ENCODE peak calls at places on chromosomes 1 and 21, in ten cellular contexts. R is brain microvascular endothelial cell, I is spleen, C is thoracic aorta, G is cardiac fibroblast, D is choroid plexus epithelial cell, L is sigmoid colon, K is NB4, F is suprapubic skin, V is epithelial cell of esophagus. M is an unnamed sample.

GRCh38 chr1:168762473-168762872 is 33.5 kb upstream of the DPT start:
- DNase-seq in K (no peak), V (peak; percentile 13), I (no peak), D (no peak), C (no peak), F (no peak), G (no peak), L (no peak), R (no peak), M (no peak)

GRCh38 chr1:91559046-91559750 is 58.5 kb downstream of the CDC7 start:
- DNase-seq in V (no peak), R (no peak), K (no peak), L (no peak), F (no peak), G (no peak), D (no peak), I (no peak), C (no peak), M (no peak)

GRCh38 chr1:21334214-21335087 is 44.2 kb upstream of the ECE1 start:
- DNase-seq in I (peak; percentile 96), R (peak; percentile 89), D (peak; percentile 88), G (peak; percentile 85), V (peak; percentile 66), C (peak; percentile 68), F (no peak), K (peak; percentile 98), L (peak; percentile 90), M (peak; percentile 82)

GRCh38 chr1:41683681-41684500 is 199.4 kb upstream of the EDN2 start:
- DNase-seq in G (no peak), K (peak; percentile 79), D (no peak), I (peak; percentile 85), C (no peak), F (no peak), L (no peak), V (peak; percentile 51), R (no peak), M (no peak)

GRCh38 chr1:205294175-205294913 is 27.2 kb downstream of the NUAK2 start:
- DNase-seq in L (no peak), I (no peak), D (peak; percentile 68), V (peak; percentile 82), R (peak; percentile 80), C (no peak), K (no peak), F (no peak), G (peak; percentile 90), M (no peak)

GRCh38 chr1:201011616-201012015 is 11.9 kb downstream of the KIF21B start:
- DNase-seq in C (no peak), F (no peak), G (no peak), V (no peak), R (no peak), L (no peak), K (no peak), D (no peak), I (peak; percentile 66), M (no peak)

GRCh38 chr1:244030481-244031040 is 20.5 kb upstream of the ZBTB18 start:
- DNase-seq in V (no peak), F (no peak), I (no peak), K (no peak), C (no peak), G (no peak), R (no peak), D (no peak), L (no peak), M (no peak)

GRCh38 chr1:246160905-246161304 is 346.2 kb downstream of the SMYD3 start:
- DNase-seq in F (no peak), R (no peak), C (no peak), G (no peak), V (peak; percentile 55), L (no peak), K (no peak), I (no peak), D (no peak), M (no peak)

GRCh38 chr21:45996311-45997204 is 15.0 kb downstream of the COL6A1 start:
- DNase-seq in V (no peak), L (peak; percentile 66), C (no peak), I (peak; percentile 64), D (no peak), R (no peak), F (peak; percentile 76), K (no peak), G (no peak), M (no peak)

GRCh38 chr1:212878418-212878817 is 20.3 kb downstream of the FLVCR1 start:
- DNase-seq in L (no peak), K (no peak), R (no peak), I (no peak), F (no peak), G (no peak), C (no peak), V (no peak), D (no peak), M (no peak)

GRCh38 chr1:21321963-21322680 is 31.9 kb upstream of the ECE1 start:
- DNase-seq in D (no peak), G (no peak), F (no peak), L (peak; percentile 70), C (no peak), R (no peak), V (no peak), I (no peak), K (no peak), M (no peak)

GRCh38 chr1:107926436-107927080 is 38.4 kb downstream of the VAV3 start:
- DNase-seq in V (no peak), C (no peak), G (no peak), F (no peak), L (no peak), R (no peak), K (no peak), D (peak; percentile 37), I (no peak), M (peak; percentile 28)

GRCh38 chr1:31760901-31761470 is 3.2 kb downstream of the ADGRB2 start:
- DNase-seq in D (peak; percentile 44), F (no peak), L (peak; percentile 89), R (peak; percentile 56), V (peak; percentile 53), C (peak; percentile 33), I (peak; percentile 88), K (peak; percentile 81), G (peak; percentile 67), M (no peak)

GRCh38 chr1:111638320-111638719 is 18.7 kb downstream of the RAP1A start:
- DNase-seq in V (no peak), F (no peak), C (no peak), G (no peak), R (no peak), L (no peak), D (no peak), K (no peak), I (no peak), M (no peak)

GRCh38 chr1:183209533-183210158 is 23.6 kb downstream of the LAMC2 start:
- DNase-seq in C (no peak), V (peak; percentile 88), G (peak; percentile 77), L (no peak), D (peak; percentile 86), R (peak; percentile 73), K (peak; percentile 82), F (no peak), I (no peak), M (peak; percentile 27)

GRCh38 chr1:195754874-195755273 is 853.4 kb downstream of the KCNT2 start:
- DNase-seq in C (no peak), V (peak; percentile 76), I (no peak), D (peak; percentile 13), L (no peak), K (no peak), R (no peak), F (no peak), G (peak; percentile 8), M (no peak)

GRCh38 chr1:1090424-1091343 is 16.6 kb upstream of the RNF223 start:
- DNase-seq in R (no peak), V (no peak), K (no peak), C (no peak), D (no peak), L (no peak), G (no peak), I (peak; percentile 66), F (no peak), M (no peak)

GRCh38 chr1:171343727-171344472 is 29.9 kb downstream of the FMO4 start:
- DNase-seq in K (no peak), I (no peak), L (no peak), F (no peak), D (no peak), G (no peak), V (no peak), C (no peak), R (no peak), M (no peak)

GRCh38 chr1:117389284-117389683 is 22.0 kb downstream of the MAN1A2 start:
- DNase-seq in D (no peak), V (no peak), C (no peak), K (no peak), G (no peak), F (no peak), L (no peak), R (no peak), I (no peak), M (no peak)

GRCh38 chr1:199669916-199670315 is 357.6 kb upstream of the NR5A2 start:
- DNase-seq in V (peak; percentile 9), C (no peak), L (no peak), F (no peak), K (no peak), D (no peak), R (no peak), G (no peak), I (no peak), M (no peak)
- H3K4me3 ChIP-seq in V (no peak overlapping the region), C (no peak overlapping the region), L (no peak overlapping the region), F (no peak overlapping the region), K (no peak overlapping the region), D (no peak overlapping the region), R (no peak overlapping the region), G (no peak overlapping the region), I (no peak overlapping the region), M (no peak overlapping the region)

DNA sequence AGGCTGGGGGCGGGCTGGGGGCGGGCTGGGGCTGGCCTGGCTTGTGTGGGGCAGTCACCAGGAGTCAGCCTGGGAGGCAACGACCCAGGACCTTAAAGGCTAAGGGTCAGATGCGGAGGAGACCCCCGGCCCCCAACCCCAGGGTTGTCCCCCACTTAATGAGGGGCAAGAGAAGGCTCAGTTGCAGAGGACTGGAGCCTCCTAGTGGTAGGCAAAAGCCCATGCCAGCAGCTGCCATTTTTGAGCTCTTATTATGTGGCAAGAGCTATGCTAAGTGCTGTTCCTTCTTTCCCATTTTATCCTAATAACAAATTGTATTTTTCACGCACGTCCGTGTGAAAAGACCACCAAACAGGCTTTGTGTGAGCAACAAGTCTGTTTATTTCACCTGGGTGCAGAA is 8.0 kb downstream of the KIAA1614 start:
- DNase-seq in C (no peak), R (no peak), G (no peak), V (no peak), L (no peak), I (no peak), F (no peak), D (peak; percentile 15), K (no peak), M (no peak)
- TF ChIP-seq CTCF in C (no peak), R (peak; percentile 49), G (peak; percentile 45), V (no peak), L (no peak), I (no peak), F (no peak), D (peak; percentile 44), K (peak; percentile 30), M (peak; percentile 8)

GRCh38 chr1:16076003-16076870 is 2.8 kb upstream of the FAM131C start:
- DNase-seq in K (peak; percentile 33), F (no peak), D (peak; percentile 86), G (peak; percentile 89), C (no peak), V (peak; percentile 92), I (no peak), R (peak; percentile 93), L (peak; percentile 82), M (peak; percentile 51)
- H3K4me3 ChIP-seq in K (no peak overlapping the region), F (no peak overlapping the region), D (no peak overlapping the region), G (no peak overlapping the region), C (no peak overlapping the region), V (no peak overlapping the region), I (no peak overlapping the region), R (no peak overlapping the region), L (no peak overlapping the region), M (no peak overlapping the region)

GRCh38 chr1:30232288-30232899 is 491.0 kb downstream of the MATN1 start:
- DNase-seq in L (no peak), R (no peak), D (no peak), I (no peak), C (no peak), F (no peak), K (peak; percentile 11), V (no peak), G (no peak), M (no peak)
- TF ChIP-seq CTCF in L (no peak), R (peak; percentile 47), D (peak; percentile 31), I (peak; percentile 30), C (peak; percentile 17), F (no peak), K (peak; percentile 57), V (peak; percentile 43), G (peak; percentile 30), M (peak; percentile 44)

M was measured in astrocyte of the cerebellum.